ENCODE peak calls at places on chromosome 20, in nine cellular contexts. H is GM12865, T is IMR-90, I is cardiac muscle cell, Y is astrocyte of the spinal cord, D is uterus, W is fibroblast of lung, L is left ventricle myocardium inferior, C is brain microvascular endothelial cell. X is an unnamed sample.

GRCh38 chr20:32521780-32522524 is 63.2 kb downstream of the NOL4L start:
- DNase-seq in T (peak), Y (peak), W (peak), H (peak), C (peak), I (peak), D (peak), L (peak), X (peak)

GRCh38 chr20:3423126-3423525 is 15.7 kb upstream of the DNAAF9 start:
- DNase-seq in H (no peak), C (no peak), Y (no peak), W (no peak), I (no peak), T (no peak), D (no peak), L (no peak), X (no peak)

GRCh38 chr20:43766395-43766794 is 39.6 kb upstream of the GTSF1L start:
- DNase-seq in Y (no peak), L (peak), H (no peak), C (no peak), D (no peak), W (no peak), T (no peak), I (no peak), X (no peak)

GRCh38 chr20:59721386-59721785 is 117.0 kb downstream of the PHACTR3 start:
- DNase-seq in H (no peak), W (no peak), Y (no peak), L (no peak), D (no peak), T (no peak), I (no peak), C (no peak), X (no peak)

GRCh38 chr20:13638162-13638495 is 603 bp downstream of the TASP1 start:
- DNase-seq in W (peak), I (no peak), T (peak), Y (peak), C (no peak), L (no peak), D (no peak), H (no peak), X (peak)

GRCh38 chr20:48759631-48760245 is 68.1 kb downstream of the PREX1 start:
- DNase-seq in W (no peak), T (no peak), D (no peak), H (no peak), L (no peak), C (no peak), I (no peak), Y (no peak), X (no peak)

GRCh38 chr20:48350291-48350988 is 477.4 kb downstream of the PREX1 start:
- DNase-seq in W (no peak), I (peak), T (no peak), H (peak), C (no peak), Y (no peak), L (no peak), D (no peak), X (no peak)

GRCh38 chr20:4555188-4555893 is 166.4 kb upstream of the PRND start:
- DNase-seq in Y (peak), L (no peak), T (peak), W (peak), D (no peak), C (peak), I (peak), H (no peak), X (peak)

GRCh38 chr20:38320221-38320620 is 16.3 kb downstream of the BPI start:
- DNase-seq in C (peak), H (no peak), D (no peak), W (no peak), L (no peak), I (peak), T (no peak), Y (no peak), X (no peak)

GRCh38 chr20:58899518-58899917 is 47.0 kb downstream of the GNAS start:
- DNase-seq in W (no peak), D (no peak), I (no peak), T (no peak), H (no peak), L (no peak), Y (no peak), C (no peak), X (no peak)

GRCh38 chr20:41533537-41534136 is 84.5 kb downstream of the CHD6 start:
- DNase-seq in Y (no peak), L (no peak), I (no peak), H (no peak), C (no peak), D (no peak), T (no peak), W (no peak), X (no peak)

GRCh38 chr20:17863577-17864292 is 104.9 kb downstream of the SNX5 start:
- DNase-seq in H (no peak), D (peak), Y (peak), W (peak), C (no peak), I (no peak), L (no peak), T (peak), X (peak)

GRCh38 chr20:55456316-55456940 is 548.9 kb downstream of the CBLN4 start:
- DNase-seq in I (no peak), T (no peak), L (no peak), D (no peak), H (no peak), C (no peak), W (no peak), Y (no peak), X (no peak)

GRCh38 chr20:37687478-37687805 is 6.4 kb upstream of the CTNNBL1 start:
- DNase-seq in L (no peak), W (no peak), D (no peak), T (no peak), Y (no peak), C (no peak), I (no peak), H (no peak), X (no peak)

GRCh38 chr20:54668271-54669053 is 193.1 kb downstream of the DOK5 start:
- DNase-seq in L (no peak), T (peak), D (no peak), H (peak), Y (no peak), C (no peak), I (peak), W (peak), X (peak)

GRCh38 chr20:38109657-38110524 is 55.2 kb downstream of the TGM2 start:
- DNase-seq in Y (peak), D (peak), H (no peak), I (peak), C (peak), W (peak), T (peak), L (peak), X (peak)

GRCh38 chr20:57531986-57532566 is 7.1 kb upstream of the CTCFL start:
- DNase-seq in I (no peak), W (no peak), L (no peak), T (no peak), H (no peak), D (no peak), C (no peak), Y (no peak), X (no peak)

GRCh38 chr20:25453035-25453810 is 45.8 kb downstream of the GINS1 start:
- DNase-seq in L (no peak), T (peak), I (peak), Y (peak), D (no peak), C (no peak), W (peak), H (no peak), X (peak)

GRCh38 chr20:56247954-56248782 is at the start of gene MC3R:
- DNase-seq in L (no peak), Y (peak), W (peak), I (peak), C (peak), T (peak), H (peak), D (no peak), X (peak)

GRCh38 chr20:63217706-63218105 is 1.8 kb upstream of the YTHDF1 start:
- DNase-seq in W (no peak), L (no peak), I (no peak), H (no peak), T (no peak), Y (no peak), C (no peak), D (no peak), X (no peak)

GRCh38 chr20:34578040-34578439 is 19.5 kb downstream of the MAP1LC3A start:
- DNase-seq in I (peak), H (no peak), D (no peak), Y (no peak), W (no peak), L (no peak), C (no peak), T (peak), X (peak)

GRCh38 chr20:14197097-14197496 is 140.3 kb downstream of the FLRT3 start:
- DNase-seq in T (peak), Y (peak), H (no peak), D (no peak), W (peak), C (peak), I (peak), L (no peak), X (peak)

GRCh38 chr20:58778774-58779173 is 71.9 kb downstream of the GNAS-AS1 start:
- DNase-seq in C (no peak), T (no peak), Y (no peak), W (no peak), H (no peak), D (no peak), L (no peak), I (no peak), X (no peak)

GRCh38 chr20:37519508-37520416 is 1.3 kb upstream of the NNAT start:
- DNase-seq in D (no peak), T (no peak), Y (peak), W (no peak), C (peak), L (no peak), I (no peak), H (no peak), X (no peak)

GRCh38 chr20:10521068-10521834 is 86.1 kb downstream of the SLX4IP start:
- DNase-seq in I (peak), W (peak), Y (peak), T (peak), C (peak), D (no peak), L (no peak), H (no peak), X (peak)

GRCh38 chr20:32021091-32021490 is 10.9 kb downstream of the CCM2L start:
- DNase-seq in I (no peak), T (no peak), W (peak), C (no peak), D (no peak), Y (no peak), L (no peak), H (no peak), X (no peak)

GRCh38 chr20:6731951-6732580 is 35.4 kb upstream of the BMP2 start:
- DNase-seq in H (no peak), C (no peak), L (peak), I (no peak), Y (no peak), T (no peak), W (no peak), D (peak), X (no peak)

GRCh38 chr20:6104493-6105188 is 18.2 kb downstream of the FERMT1 start:
- DNase-seq in D (no peak), L (no peak), I (peak), T (peak), W (peak), C (peak), H (no peak), Y (peak), X (peak)

GRCh38 chr20:8020314-8021079 is 936 bp upstream of the TMX4 start:
- DNase-seq in Y (peak), I (peak), H (peak), C (no peak), L (no peak), W (peak), T (no peak), D (no peak), X (no peak)

GRCh38 chr20:38723069-38723981 is 961 bp upstream of the SLC32A1 start:
- DNase-seq in I (peak), H (no peak), W (peak), D (no peak), C (no peak), Y (no peak), T (no peak), L (no peak), X (no peak)

DNA sequence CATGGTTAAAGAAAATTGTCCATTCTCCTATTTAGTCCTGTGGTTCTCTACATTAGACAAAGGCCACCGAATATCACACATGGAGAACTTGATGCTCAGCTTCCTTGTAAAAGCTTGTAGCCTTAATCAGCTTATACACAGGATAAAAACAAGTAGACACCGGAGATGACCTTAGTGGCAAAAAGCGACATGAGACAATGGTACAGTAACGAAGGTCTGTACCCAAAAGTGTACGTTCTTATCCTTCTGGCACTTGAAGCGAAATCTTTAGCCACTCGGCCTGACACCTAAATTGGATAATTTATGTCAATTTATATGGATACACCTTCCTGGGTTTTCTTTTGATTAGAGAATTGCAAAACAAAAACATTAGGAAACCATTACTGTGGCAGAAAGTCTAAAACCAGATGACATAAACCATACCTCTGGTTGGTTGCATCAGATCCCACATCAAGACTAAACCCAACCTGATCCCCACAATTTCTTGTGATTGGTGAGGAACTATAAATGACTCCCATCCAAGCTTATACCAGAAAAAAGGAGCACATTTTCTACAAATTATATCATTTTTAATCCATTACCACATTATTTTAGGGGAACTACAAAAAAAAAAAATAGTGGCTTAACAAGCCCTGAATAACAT is 6.1 kb downstream of the RBM39 start:
- DNase-seq in D (no peak), L (no peak), H (no peak), I (no peak), Y (no peak), W (no peak), T (no peak), C (no peak), X (peak)
- H3K4me3 ChIP-seq in D (no peak), L (peak), H (no peak), I (no peak), Y (no peak), W (peak), T (no peak), C (no peak), X (peak)

GRCh38 chr20:45487231-45487635 is 17.7 kb downstream of the WFDC2 start:
- DNase-seq in C (no peak), T (no peak), D (no peak), Y (no peak), L (no peak), H (no peak), I (no peak), W (no peak), X (no peak)
- TF ChIP-seq CTCF in C (peak), T (peak), D (no peak), Y (no peak), L (no peak), H (no peak), I (peak), W (no peak), X (no peak)

GRCh38 chr20:845226-845868 is 11.8 kb downstream of the FAM110A start:
- DNase-seq in I (no peak), Y (no peak), D (no peak), C (no peak), W (no peak), L (no peak), T (no peak), H (no peak), X (no peak)

GRCh38 chr20:848218-848617 is 14.7 kb downstream of the FAM110A start:
- DNase-seq in H (no peak), T (no peak), C (no peak), I (no peak), Y (no peak), L (no peak), W (no peak), D (no peak), X (no peak)

GRCh38 chr20:844473-845225 is 11.1 kb downstream of the FAM110A start:
- DNase-seq in C (peak), D (peak), Y (peak), W (peak), L (peak), T (peak), I (peak), H (peak), X (peak)

GRCh38 chr20:846894-847278 is 13.4 kb downstream of the FAM110A start:
- DNase-seq in L (no peak), W (no peak), Y (no peak), C (no peak), T (no peak), D (no peak), I (no peak), H (peak), X (no peak)

GRCh38 chr20:845967-846893 is 12.7 kb downstream of the FAM110A start:
- DNase-seq in L (no peak), H (no peak), W (no peak), C (no peak), T (no peak), Y (no peak), D (no peak), I (no peak), X (no peak)
- H3K4me3 ChIP-seq in L (peak), H (no peak), W (no peak), C (no peak), T (no peak), Y (no peak), D (no peak), I (no peak), X (no peak)

GRCh38 chr20:60976913-60977312 is 275.1 kb upstream of the CDH4 start:
- DNase-seq in C (no peak), L (no peak), Y (no peak), D (no peak), H (no peak), T (no peak), W (no peak), I (no peak), X (no peak)
- TF ChIP-seq CTCF in C (no peak), L (no peak), Y (no peak), D (no peak), H (no peak), T (no peak), W (no peak), I (no peak), X (no peak)

DNA sequence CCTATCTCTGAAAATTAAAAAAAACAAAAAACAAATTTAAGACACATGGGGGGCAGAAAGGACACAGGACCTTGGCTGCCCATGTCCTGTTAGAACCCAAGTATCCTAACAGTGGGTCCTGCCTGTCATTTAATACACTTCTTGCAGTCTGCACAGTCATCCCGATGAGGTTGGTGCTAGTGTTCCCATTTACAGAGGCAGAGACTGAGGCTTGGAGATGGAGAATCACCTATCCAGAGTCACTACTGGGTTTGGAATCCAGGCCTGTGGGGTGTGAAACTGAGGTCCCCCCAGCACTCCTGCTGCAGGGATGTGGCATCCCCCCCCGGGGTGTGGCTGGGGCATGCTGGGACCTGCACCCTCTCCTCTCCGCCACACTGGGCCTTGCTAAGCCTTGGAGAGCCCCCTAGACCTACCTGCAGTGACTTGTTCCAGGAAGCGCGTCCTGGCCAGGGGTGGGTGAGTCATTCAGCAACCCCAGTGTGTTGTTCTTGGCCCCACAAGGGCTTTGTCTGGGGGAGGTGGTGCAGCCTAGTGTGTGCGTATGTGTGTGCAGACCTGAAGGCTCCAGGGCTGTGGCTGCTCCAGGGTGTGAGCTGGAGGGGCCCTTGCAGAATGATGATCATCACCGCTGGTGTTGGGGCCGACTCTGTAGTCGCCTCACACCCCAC is 49.7 kb downstream of the BCAS4 start:
- DNase-seq in Y (peak), H (peak), C (peak), T (peak), D (no peak), L (no peak), I (peak), W (peak), X (peak)
- H3K4me3 ChIP-seq in Y (no peak), H (peak), C (no peak), T (no peak), D (no peak), L (no peak), I (no peak), W (no peak), X (no peak)

GRCh38 chr20:20712474-20713243 is at the start of gene RALGAPA2:
- DNase-seq in D (peak), L (peak), T (peak), W (peak), H (peak), C (peak), Y (peak), I (peak), X (peak)
- TF ChIP-seq CTCF in D (peak), L (peak), T (no peak), W (no peak), H (no peak), C (no peak), Y (no peak), I (no peak), X (peak)

X was measured in fibroblast of the aortic adventitia.